ENCODE peak calls at places on chromosomes 11 and 22, in five cellular contexts. One of them, this sample, is unnamed. For H3K36me3, the result is how much of the 10 kb centered on the place peaks cover.

GRCh38 chr11:126410649-126411048 is 55.2 kb downstream of the ST3GAL4 start:
- DNase-seq in transverse colon: no peak
- DNase-seq in spleen: peak
- DNase-seq in lower lobe of right lung: peak
- DNase-seq in WERI-Rb-1: no peak
- DNase-seq in this sample: no peak

GRCh38 chr11:88478136-88478785 is 140.7 kb upstream of the CTSC start:
- DNase-seq in transverse colon: no peak
- DNase-seq in spleen: no peak
- DNase-seq in lower lobe of right lung: no peak
- DNase-seq in WERI-Rb-1: no peak
- DNase-seq in this sample: no peak

GRCh38 chr11:97345031-97345430 is 955.2 kb downstream of the JRKL start:
- DNase-seq in transverse colon: no peak
- DNase-seq in spleen: no peak
- DNase-seq in lower lobe of right lung: no peak
- DNase-seq in WERI-Rb-1: no peak
- DNase-seq in this sample: no peak

GRCh38 chr22:48574776-48575566 is 1252.7 kb downstream of the BRD1 start:
- DNase-seq in transverse colon: peak
- DNase-seq in spleen: no peak
- DNase-seq in lower lobe of right lung: peak
- DNase-seq in WERI-Rb-1: peak
- DNase-seq in this sample: no peak

GRCh38 chr11:10246991-10247390 is 47.0 kb downstream of the SBF2 start:
- DNase-seq in transverse colon: no peak
- DNase-seq in spleen: no peak
- DNase-seq in lower lobe of right lung: no peak
- DNase-seq in WERI-Rb-1: no peak
- DNase-seq in this sample: no peak

GRCh38 chr11:87256694-87257340 is 219.1 kb downstream of the TMEM135 start:
- DNase-seq in transverse colon: no peak
- DNase-seq in spleen: no peak
- DNase-seq in lower lobe of right lung: no peak
- DNase-seq in WERI-Rb-1: no peak
- DNase-seq in this sample: no peak

GRCh38 chr22:17924735-17925727 is 99.3 kb downstream of the MICAL3 start:
- DNase-seq in transverse colon: no peak
- DNase-seq in spleen: no peak
- DNase-seq in lower lobe of right lung: no peak
- DNase-seq in WERI-Rb-1: no peak
- DNase-seq in this sample: no peak

GRCh38 chr11:2881076-2881973 is 4.2 kb downstream of the CDKN1C start:
- DNase-seq in transverse colon: no peak
- DNase-seq in spleen: no peak
- DNase-seq in lower lobe of right lung: no peak
- DNase-seq in WERI-Rb-1: no peak
- DNase-seq in this sample: no peak

GRCh38 chr11:47111318-47111804 is 65.3 kb downstream of the ARFGAP2 start:
- DNase-seq in transverse colon: no peak
- DNase-seq in spleen: no peak
- DNase-seq in lower lobe of right lung: no peak
- DNase-seq in WERI-Rb-1: no peak
- DNase-seq in this sample: no peak

GRCh38 chr11:45413156-45413833 is 127.2 kb upstream of the SYT13 start:
- DNase-seq in transverse colon: no peak
- DNase-seq in spleen: no peak
- DNase-seq in lower lobe of right lung: no peak
- DNase-seq in WERI-Rb-1: no peak
- DNase-seq in this sample: no peak

GRCh38 chr11:96779030-96779429 is 389.2 kb downstream of the JRKL start:
- DNase-seq in transverse colon: no peak
- DNase-seq in spleen: no peak
- DNase-seq in lower lobe of right lung: no peak
- DNase-seq in WERI-Rb-1: no peak
- DNase-seq in this sample: no peak

GRCh38 chr11:133713406-133713805 is 131.9 kb downstream of the SPATA19 start:
- DNase-seq in transverse colon: no peak
- DNase-seq in spleen: no peak
- DNase-seq in lower lobe of right lung: no peak
- DNase-seq in WERI-Rb-1: no peak
- DNase-seq in this sample: no peak

GRCh38 chr11:17588721-17589120 is 41.7 kb downstream of the OTOG start:
- DNase-seq in transverse colon: no peak
- DNase-seq in spleen: no peak
- DNase-seq in lower lobe of right lung: no peak
- DNase-seq in WERI-Rb-1: no peak
- DNase-seq in this sample: no peak

GRCh38 chr11:128424867-128425285 is 162.5 kb downstream of the ETS1 start:
- DNase-seq in transverse colon: peak
- DNase-seq in spleen: peak
- DNase-seq in lower lobe of right lung: no peak
- DNase-seq in WERI-Rb-1: no peak
- DNase-seq in this sample: no peak

GRCh38 chr11:74220376-74220775 is 49.3 kb downstream of the PPME1 start:
- DNase-seq in transverse colon: no peak
- DNase-seq in spleen: no peak
- DNase-seq in lower lobe of right lung: no peak
- DNase-seq in WERI-Rb-1: no peak
- DNase-seq in this sample: no peak

GRCh38 chr22:38941488-38941987 is 15.9 kb upstream of the APOBEC3A start:
- DNase-seq in transverse colon: no peak
- DNase-seq in spleen: no peak
- DNase-seq in lower lobe of right lung: peak
- DNase-seq in WERI-Rb-1: no peak
- DNase-seq in this sample: no peak

GRCh38 chr11:112087212-112087611 is 539 bp downstream of the SDHD start:
- DNase-seq in transverse colon: no peak
- DNase-seq in spleen: no peak
- DNase-seq in lower lobe of right lung: no peak
- DNase-seq in WERI-Rb-1: no peak
- DNase-seq in this sample: no peak

GRCh38 chr11:69245041-69245440 is 48.9 kb upstream of the MYEOV start:
- DNase-seq in transverse colon: no peak
- DNase-seq in spleen: no peak
- DNase-seq in lower lobe of right lung: no peak
- DNase-seq in WERI-Rb-1: no peak
- DNase-seq in this sample: no peak

GRCh38 chr22:19942886-19943664 is 1.5 kb upstream of the TXNRD2 start:
- DNase-seq in transverse colon: no peak
- DNase-seq in spleen: no peak
- DNase-seq in lower lobe of right lung: peak
- DNase-seq in WERI-Rb-1: peak
- DNase-seq in this sample: peak

GRCh38 chr22:20526628-20527355 is 19.4 kb downstream of the MED15 start:
- DNase-seq in transverse colon: no peak
- DNase-seq in spleen: no peak
- DNase-seq in lower lobe of right lung: no peak
- DNase-seq in WERI-Rb-1: no peak
- DNase-seq in this sample: no peak

GRCh38 chr11:75203138-75203537 is 37.4 kb upstream of the TPBGL start:
- DNase-seq in transverse colon: no peak
- DNase-seq in spleen: no peak
- DNase-seq in lower lobe of right lung: no peak
- DNase-seq in WERI-Rb-1: no peak
- DNase-seq in this sample: no peak

GRCh38 chr11:12224537-12224893 is 114.1 kb downstream of the MICAL2 start:
- DNase-seq in transverse colon: peak
- DNase-seq in spleen: peak
- DNase-seq in lower lobe of right lung: peak
- DNase-seq in WERI-Rb-1: no peak
- DNase-seq in this sample: peak

GRCh38 chr11:128548655-128549255 is 38.6 kb downstream of the ETS1 start:
- DNase-seq in transverse colon: peak
- DNase-seq in spleen: peak
- DNase-seq in lower lobe of right lung: peak
- DNase-seq in WERI-Rb-1: no peak
- DNase-seq in this sample: peak

GRCh38 chr11:114057147-114057546 is 2.4 kb upstream of the ZBTB16 start:
- DNase-seq in transverse colon: peak
- DNase-seq in spleen: no peak
- DNase-seq in lower lobe of right lung: peak
- DNase-seq in WERI-Rb-1: no peak
- DNase-seq in this sample: no peak

GRCh38 chr11:55701429-55701828 is 39.4 kb downstream of the OR4C6 start:
- DNase-seq in transverse colon: no peak
- DNase-seq in spleen: no peak
- DNase-seq in lower lobe of right lung: no peak
- DNase-seq in WERI-Rb-1: no peak
- DNase-seq in this sample: no peak

GRCh38 chr11:64793271-64794160 is 9.5 kb downstream of the MAP4K2 start:
- DNase-seq in transverse colon: no peak
- DNase-seq in spleen: peak
- DNase-seq in lower lobe of right lung: peak
- DNase-seq in WERI-Rb-1: no peak
- DNase-seq in this sample: no peak

GRCh38 chr22:44850946-44851345 is 98.6 kb downstream of the ARHGAP8 start:
- DNase-seq in transverse colon: no peak
- DNase-seq in spleen: peak
- DNase-seq in lower lobe of right lung: no peak
- DNase-seq in WERI-Rb-1: no peak
- DNase-seq in this sample: no peak

GRCh38 chr11:133955091-133955846 is 1.5 kb downstream of the IGSF9B start:
- DNase-seq in transverse colon: peak
- DNase-seq in spleen: no peak
- DNase-seq in lower lobe of right lung: no peak
- DNase-seq in WERI-Rb-1: no peak
- DNase-seq in this sample: no peak

GRCh38 chr11:27392715-27393114 is 29.7 kb upstream of the CCDC34 start:
- DNase-seq in transverse colon: no peak
- DNase-seq in spleen: no peak
- DNase-seq in lower lobe of right lung: no peak
- DNase-seq in WERI-Rb-1: no peak
- DNase-seq in this sample: no peak

GRCh38 chr22:37472418-37473006 is 13.7 kb downstream of the MFNG start:
- DNase-seq in transverse colon: peak
- DNase-seq in spleen: no peak
- DNase-seq in lower lobe of right lung: no peak
- DNase-seq in WERI-Rb-1: peak
- DNase-seq in this sample: no peak

DNA sequence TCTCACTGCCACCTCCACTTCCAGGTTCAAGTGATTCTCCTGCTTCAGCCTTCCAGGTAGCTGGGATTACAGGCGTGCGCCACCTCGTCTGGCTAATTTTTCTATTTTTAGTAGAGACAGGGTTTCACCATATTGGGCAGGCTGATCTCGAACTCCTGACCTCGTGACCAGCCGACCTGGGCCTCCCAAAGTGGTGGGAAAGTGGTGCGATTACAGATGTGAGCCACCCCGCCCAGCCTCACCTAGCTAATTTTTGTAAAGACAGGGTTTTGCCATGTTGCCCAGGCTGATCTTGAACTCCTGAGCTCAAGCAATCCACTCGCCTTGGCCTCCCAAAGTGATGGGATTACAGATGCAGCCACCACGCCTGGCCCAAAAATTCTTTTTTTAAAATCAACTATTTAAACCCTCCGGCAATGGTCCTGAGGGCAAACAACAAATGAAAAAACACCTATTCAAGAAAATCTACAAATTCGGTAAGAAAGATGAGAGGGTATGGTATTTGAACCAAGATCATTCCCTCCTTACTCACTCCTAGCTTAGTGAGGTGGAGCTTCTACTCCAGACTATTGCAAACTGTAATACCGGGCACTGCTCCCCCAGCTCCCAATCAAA is 1.9 kb downstream of the NF2 start:
- DNase-seq in transverse colon: no peak
- DNase-seq in spleen: peak
- DNase-seq in lower lobe of right lung: no peak
- DNase-seq in WERI-Rb-1: no peak
- DNase-seq in this sample: no peak
- H3K4me3 ChIP-seq in transverse colon: no peak
- H3K4me3 ChIP-seq in spleen: peak
- H3K4me3 ChIP-seq in lower lobe of right lung: peak
- H3K4me3 ChIP-seq in WERI-Rb-1: no peak
- H3K4me3 ChIP-seq in this sample: no peak

GRCh38 chr11:103110406-103110805 is 1.2 kb downstream of the DYNC2H1 start:
- DNase-seq in transverse colon: no peak
- DNase-seq in spleen: no peak
- DNase-seq in lower lobe of right lung: no peak
- DNase-seq in WERI-Rb-1: no peak
- DNase-seq in this sample: no peak

GRCh38 chr11:103108933-103109817 is at the start of gene DYNC2H1:
- DNase-seq in transverse colon: peak
- DNase-seq in spleen: peak
- DNase-seq in lower lobe of right lung: peak
- DNase-seq in WERI-Rb-1: peak
- DNase-seq in this sample: peak

GRCh38 chr11:103109818-103110388 is 677 bp downstream of the DYNC2H1 start:
- DNase-seq in transverse colon: no peak
- DNase-seq in spleen: peak
- DNase-seq in lower lobe of right lung: no peak
- DNase-seq in WERI-Rb-1: no peak
- DNase-seq in this sample: no peak

GRCh38 chr11:103112364-103112763 is 3.1 kb downstream of the DYNC2H1 start:
- DNase-seq in transverse colon: no peak
- DNase-seq in spleen: no peak
- DNase-seq in lower lobe of right lung: no peak
- DNase-seq in WERI-Rb-1: no peak
- DNase-seq in this sample: no peak

GRCh38 chr11:103111400-103111799 is 2.2 kb downstream of the DYNC2H1 start:
- DNase-seq in transverse colon: no peak
- DNase-seq in spleen: no peak
- DNase-seq in lower lobe of right lung: no peak
- DNase-seq in WERI-Rb-1: no peak
- DNase-seq in this sample: no peak
- TF ChIP-seq CTCF in transverse colon: no peak
- TF ChIP-seq CTCF in spleen: no peak
- TF ChIP-seq CTCF in lower lobe of right lung: no peak
- TF ChIP-seq CTCF in WERI-Rb-1: no peak
- TF ChIP-seq CTCF in this sample: no peak

GRCh38 chr11:20055312-20055711 is 105.0 kb downstream of the DBX1 start:
- DNase-seq in transverse colon: no peak
- DNase-seq in spleen: no peak
- DNase-seq in lower lobe of right lung: no peak
- DNase-seq in WERI-Rb-1: no peak
- DNase-seq in this sample: peak

GRCh38 chr11:20053572-20053971 is 106.7 kb downstream of the DBX1 start:
- DNase-seq in transverse colon: no peak
- DNase-seq in spleen: no peak
- DNase-seq in lower lobe of right lung: no peak
- DNase-seq in WERI-Rb-1: no peak
- DNase-seq in this sample: no peak

GRCh38 chr11:20051783-20052399 is 108.4 kb downstream of the DBX1 start:
- DNase-seq in transverse colon: no peak
- DNase-seq in spleen: no peak
- DNase-seq in lower lobe of right lung: no peak
- DNase-seq in WERI-Rb-1: no peak
- DNase-seq in this sample: no peak

GRCh38 chr11:20056109-20057054 is 103.9 kb downstream of the DBX1 start:
- DNase-seq in transverse colon: peak
- DNase-seq in spleen: no peak
- DNase-seq in lower lobe of right lung: no peak
- DNase-seq in WERI-Rb-1: no peak
- DNase-seq in this sample: peak

GRCh38 chr11:20054584-20054983 is 105.7 kb downstream of the DBX1 start:
- DNase-seq in transverse colon: no peak
- DNase-seq in spleen: no peak
- DNase-seq in lower lobe of right lung: no peak
- DNase-seq in WERI-Rb-1: no peak
- DNase-seq in this sample: no peak
- H3K36me3 ChIP-seq in transverse colon: under half
- H3K36me3 ChIP-seq in spleen: under half
- H3K36me3 ChIP-seq in lower lobe of right lung: half or more
- H3K36me3 ChIP-seq in WERI-Rb-1: half or more
- H3K36me3 ChIP-seq in this sample: under half

GRCh38 chr11:65887026-65887722 is 1.1 kb downstream of the FIBP start:
- DNase-seq in transverse colon: peak
- DNase-seq in spleen: peak
- DNase-seq in lower lobe of right lung: peak
- DNase-seq in WERI-Rb-1: no peak
- DNase-seq in this sample: no peak
- H3K4me3 ChIP-seq in transverse colon: no peak
- H3K4me3 ChIP-seq in spleen: peak
- H3K4me3 ChIP-seq in lower lobe of right lung: peak
- H3K4me3 ChIP-seq in WERI-Rb-1: peak
- H3K4me3 ChIP-seq in this sample: peak

This sample was measured in gastrocnemius medialis.